ENCODE peak calls at places on chromosomes 3 and 15, in eight cellular contexts. N, Z, H, R, E, V, B and K are unnamed samples. For H3K36me3, the result is how much of the 10 kb centered on the place peaks cover.

GRCh38 chr3:11660242-11660641 is 16.5 kb upstream of the VGLL4 start:
- DNase-seq in Z (no peak), R (no peak), N (no peak), E (no peak), V (no peak), B (no peak), H (peak), K (no peak)

GRCh38 chr15:34754171-34754580 is 622 bp downstream of the GJD2 start:
- DNase-seq in H (no peak), V (no peak), B (no peak), N (no peak), R (peak), E (peak), Z (no peak), K (no peak)

GRCh38 chr3:151379083-151379734 is 5.3 kb downstream of the P2RY12 start:
- DNase-seq in H (no peak), R (no peak), B (no peak), V (no peak), N (no peak), Z (no peak), E (peak), K (no peak)

GRCh38 chr15:90757461-90757860 is 40.3 kb downstream of the BLM start:
- DNase-seq in Z (no peak), H (no peak), B (no peak), V (no peak), R (no peak), E (no peak), N (no peak), K (no peak)

GRCh38 chr15:91942676-91943417 is 89.3 kb downstream of the SLCO3A1 start:
- DNase-seq in R (no peak), B (peak), V (peak), E (no peak), Z (peak), H (peak), N (peak), K (peak)

GRCh38 chr15:99015677-99016568 is 8.3 kb upstream of the PGPEP1L start:
- DNase-seq in V (peak), R (peak), E (peak), N (no peak), Z (no peak), B (no peak), H (no peak), K (peak)

GRCh38 chr15:39133201-39133600 is 447.7 kb upstream of the THBS1 start:
- DNase-seq in R (no peak), B (peak), V (no peak), N (no peak), H (no peak), E (no peak), Z (no peak), K (no peak)

GRCh38 chr3:194276768-194277546 is 74.2 kb downstream of the CPN2 start:
- DNase-seq in V (peak), B (peak), E (no peak), Z (peak), H (peak), R (peak), N (peak), K (peak)

GRCh38 chr3:155420869-155421486 is 127.5 kb upstream of the STRIT1 start:
- DNase-seq in H (no peak), R (no peak), V (no peak), N (no peak), B (no peak), Z (no peak), E (peak), K (no peak)
- TF ChIP-seq CTCF in H (no peak), R (no peak), V (no peak), N (no peak), B (no peak), Z (no peak), E (peak), K (no peak)

GRCh38 chr3:122364508-122364907 is 18.5 kb downstream of the MIX23 start:
- DNase-seq in N (no peak), E (no peak), Z (no peak), V (no peak), H (no peak), R (no peak), B (no peak), K (no peak)
- H3K36me3 ChIP-seq in N (under half), E (under half), Z (under half), V (under half), H (under half), R (under half), B (under half), K (half or more)

GRCh38 chr3:42736081-42736480 is 33.5 kb upstream of the HHATL start:
- DNase-seq in R (no peak), Z (no peak), H (no peak), E (no peak), N (no peak), B (no peak), V (peak), K (no peak)
- H3K27ac ChIP-seq in R (no peak), Z (no peak), H (no peak), E (no peak), N (no peak), B (no peak), V (no peak), K (no peak)

DNA sequence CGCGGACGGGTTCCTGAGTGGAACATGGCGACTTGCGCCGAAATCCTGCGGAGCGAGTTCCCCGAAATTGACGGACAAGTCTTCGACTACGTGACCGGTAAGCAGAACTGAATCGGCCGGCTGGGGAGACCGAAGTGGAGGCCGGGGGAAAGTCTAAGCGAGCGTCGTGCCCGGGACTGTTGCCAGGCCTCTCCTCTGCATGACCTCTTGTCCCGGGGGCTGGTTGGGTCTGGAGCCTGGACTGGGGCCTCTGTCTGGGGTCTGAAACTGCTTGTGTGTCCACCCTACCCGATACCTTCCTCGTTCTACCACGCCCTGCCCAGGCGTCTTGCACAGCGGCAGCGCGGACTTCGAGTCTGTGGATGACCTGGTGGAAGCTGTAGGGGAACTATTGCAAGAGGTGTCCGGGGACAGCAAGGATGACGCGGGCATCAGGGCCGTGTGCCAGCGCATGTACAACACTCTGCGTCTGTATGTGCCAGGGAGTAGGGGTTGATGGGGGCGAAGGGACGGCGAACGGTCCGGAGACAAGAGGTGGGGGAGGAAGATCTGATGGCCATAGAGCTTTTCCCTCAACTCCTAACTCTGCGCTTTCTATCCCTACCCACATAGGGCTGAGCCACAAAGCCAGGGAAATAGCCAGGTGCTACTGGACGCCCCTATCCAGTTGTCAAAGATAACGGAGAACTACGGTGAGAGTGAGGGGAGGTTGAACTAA is at the start of gene ABCF3:
- DNase-seq in N (peak), V (no peak), B (peak), E (no peak), Z (peak), R (no peak), H (peak), K (peak)
- TF ChIP-seq CTCF in N (no peak), V (no peak), B (no peak), E (no peak), Z (peak), R (no peak), H (no peak), K (no peak)

DNA sequence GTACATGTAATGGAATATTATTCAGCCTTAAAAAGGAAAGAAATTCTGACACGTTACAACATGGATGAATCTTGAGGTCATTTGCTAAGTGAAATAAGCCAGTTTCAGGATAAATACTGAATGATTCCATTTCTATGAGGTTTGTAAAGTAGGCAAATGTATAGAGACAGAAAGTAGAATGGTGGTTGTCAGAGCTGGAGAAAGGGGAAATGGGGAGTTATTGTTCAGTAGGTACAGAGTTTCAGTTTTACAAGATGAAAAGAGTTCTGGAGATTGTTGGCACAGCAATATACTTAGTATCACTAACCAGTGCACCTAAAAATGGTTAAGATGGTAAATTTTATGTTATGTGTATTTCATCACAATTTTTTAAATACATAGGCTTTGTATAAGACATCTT is 60.6 kb downstream of the USP8 start:
- DNase-seq in B (no peak), Z (no peak), H (no peak), E (no peak), R (no peak), N (no peak), V (no peak), K (no peak)
- H3K36me3 ChIP-seq in B (under half), Z (under half), H (under half), E (under half), R (under half), N (under half), V (under half), K (half or more)